ENCODE peak calls at places on chromosomes 4 and X, in five cellular contexts. R is HCT116, K is K562, A is GM12878, W is SK-N-SH. B is an unnamed sample.

GRCh38 chr4:85861064-85861767 is 386.3 kb downstream of the ARHGAP24 start:
- DNase-seq in A (no peak), R (no peak), K (no peak), W (no peak), B (no peak)

GRCh38 chr4:73729534-73730165 is 10.7 kb upstream of the CXCL8 start:
- DNase-seq in A (no peak), K (peak), R (peak), W (peak), B (peak)

GRCh38 chr4:16297003-16297402 is 70.7 kb upstream of the TAPT1 start:
- DNase-seq in K (no peak), A (no peak), W (no peak), R (no peak), B (no peak)

GRCh38 chr4:140704964-140705363 is 51.2 kb downstream of the TBC1D9 start:
- DNase-seq in W (no peak), K (no peak), R (no peak), A (no peak), B (no peak)

GRCh38 chrX:67619253-67619652 is 75.4 kb downstream of the AR start:
- DNase-seq in R (no peak), K (no peak), W (no peak), A (no peak), B (no peak)

GRCh38 chrX:23811135-23811781 is 28.3 kb downstream of the SAT1 start:
- DNase-seq in R (no peak), K (no peak), A (no peak), W (no peak), B (no peak)

GRCh38 chrX:131617182-131617581 is 73.3 kb downstream of the OR13H1 start:
- DNase-seq in R (no peak), A (no peak), K (no peak), W (no peak), B (no peak)

GRCh38 chr4:189597341-189597740 is 343.3 kb upstream of the FRG1 start:
- DNase-seq in W (no peak), R (no peak), A (no peak), K (no peak), B (no peak)

GRCh38 chrX:151505796-151506195 is 57.7 kb upstream of the PASD1 start:
- DNase-seq in R (peak), A (no peak), W (peak), K (peak), B (peak)

GRCh38 chr4:176270669-176271068 is 1.6 kb upstream of the ASB5 start:
- DNase-seq in K (no peak), R (peak), A (no peak), W (no peak), B (peak)

GRCh38 chr4:71772592-71772991 is 11.3 kb downstream of the GC start:
- DNase-seq in W (no peak), A (no peak), K (no peak), R (no peak), B (no peak)

GRCh38 chr4:156992943-156993342 is 21.3 kb upstream of the PDGFC start:
- DNase-seq in A (no peak), W (no peak), K (no peak), R (no peak), B (no peak)

GRCh38 chr4:151359576-151359975 is 34.2 kb upstream of the SH3D19 start:
- DNase-seq in R (no peak), A (no peak), W (peak), K (no peak), B (no peak)

GRCh38 chr4:123390846-123391456 is 5.6 kb upstream of the SPRY1 start:
- DNase-seq in K (peak), A (no peak), R (peak), W (peak), B (no peak)

GRCh38 chrX:35076061-35076460 is 133.5 kb downstream of the FAM47B start:
- DNase-seq in A (no peak), W (no peak), R (no peak), K (no peak), B (no peak)

GRCh38 chrX:48945517-48946348 is 11.7 kb downstream of the OTUD5 start:
- DNase-seq in K (peak), A (no peak), W (peak), R (peak), B (peak)

DNA sequence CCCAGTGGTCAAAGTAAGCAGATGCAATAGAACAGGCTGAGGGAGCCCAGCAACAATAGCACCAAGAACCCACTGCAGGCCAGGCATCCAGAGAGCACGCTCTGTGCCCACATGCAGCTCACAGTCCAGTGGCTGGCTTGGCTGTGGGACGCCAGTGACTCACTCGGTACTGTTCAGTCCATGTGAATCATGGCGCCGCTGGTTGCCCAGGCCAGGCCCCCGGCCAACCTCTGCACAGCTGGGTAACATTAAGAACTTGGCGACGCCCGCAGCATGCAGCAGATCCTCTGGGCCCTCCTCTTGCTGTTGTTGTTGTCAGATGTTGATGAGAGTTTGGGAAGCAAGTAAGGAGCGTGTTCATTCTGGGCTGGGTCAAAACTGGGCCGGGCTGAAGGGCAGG is 60.5 kb downstream of the MSX1 start:
- DNase-seq in A (no peak), R (no peak), W (no peak), K (no peak), B (no peak)
- TF ChIP-seq ZBTB33 in A (no peak), R (no peak), W (no peak), K (no peak), B (no peak)

GRCh38 chrX:2710496-2710895 is 19.4 kb downstream of the CD99 start:
- DNase-seq in K (no peak), W (no peak), R (no peak), A (no peak), B (no peak)
- TF ChIP-seq ZBTB33 in K (no peak), W (no peak), R (no peak), A (no peak), B (no peak)

DNA sequence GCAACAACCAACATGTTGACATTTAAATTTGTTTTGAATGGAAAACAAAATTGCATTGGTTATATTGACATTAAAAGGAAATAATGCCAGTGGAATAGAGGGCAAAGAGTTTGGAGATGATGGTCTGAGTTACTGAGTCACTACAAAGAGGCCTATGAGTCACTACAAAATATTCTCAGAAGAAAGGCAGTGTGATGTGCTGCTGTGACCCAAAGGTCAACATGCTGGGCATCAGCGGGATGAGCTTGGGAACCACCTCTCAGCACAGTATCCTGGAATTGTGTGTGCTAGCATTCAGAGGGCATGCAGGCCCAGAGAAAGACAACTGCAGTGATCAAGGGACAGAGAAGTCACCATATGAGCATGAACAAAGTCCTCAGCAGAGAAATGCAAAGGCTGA is 2.8 kb downstream of the CMC4 start:
- DNase-seq in R (no peak), K (no peak), A (no peak), W (no peak), B (peak)
- TF ChIP-seq ZBTB33 in R (no peak), K (no peak), A (no peak), W (no peak), B (no peak)

DNA sequence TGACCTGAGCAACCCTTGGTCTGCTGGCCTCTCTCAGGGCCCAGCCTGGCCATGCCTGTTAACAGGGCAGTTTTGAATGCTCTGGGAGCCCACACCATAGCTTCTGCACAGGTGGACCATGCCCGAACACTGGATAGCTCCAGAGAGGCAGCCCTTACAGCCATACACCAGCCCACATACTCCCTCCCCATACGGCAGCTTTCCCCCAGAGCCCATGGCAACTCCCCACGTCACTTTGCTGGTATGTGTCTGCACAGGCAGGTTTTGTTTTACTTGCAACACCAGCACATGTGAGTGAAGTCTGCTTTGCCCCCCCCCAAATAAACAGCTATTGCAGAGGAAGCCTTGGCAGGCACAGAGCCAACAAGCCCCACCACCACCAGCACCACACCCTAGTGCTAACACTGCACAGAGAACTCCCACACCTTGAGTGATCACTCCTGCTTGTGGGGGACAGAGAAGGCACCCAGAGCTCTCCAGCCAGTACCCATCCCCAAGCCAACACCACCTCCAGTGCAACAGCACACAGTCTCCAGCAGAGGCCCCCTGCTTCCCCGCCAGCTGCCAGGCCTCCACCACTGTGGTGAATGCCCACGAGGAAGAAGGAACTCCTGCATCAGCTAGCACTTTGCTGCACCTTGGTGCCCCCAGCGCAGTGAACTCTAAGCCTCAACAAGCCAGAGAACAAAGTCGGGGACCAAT is 87.3 kb downstream of the STPG2 start:
- DNase-seq in W (no peak), A (no peak), R (no peak), K (no peak), B (no peak)
- TF ChIP-seq ZBTB33 in W (no peak), A (no peak), R (no peak), K (no peak), B (no peak)

DNA sequence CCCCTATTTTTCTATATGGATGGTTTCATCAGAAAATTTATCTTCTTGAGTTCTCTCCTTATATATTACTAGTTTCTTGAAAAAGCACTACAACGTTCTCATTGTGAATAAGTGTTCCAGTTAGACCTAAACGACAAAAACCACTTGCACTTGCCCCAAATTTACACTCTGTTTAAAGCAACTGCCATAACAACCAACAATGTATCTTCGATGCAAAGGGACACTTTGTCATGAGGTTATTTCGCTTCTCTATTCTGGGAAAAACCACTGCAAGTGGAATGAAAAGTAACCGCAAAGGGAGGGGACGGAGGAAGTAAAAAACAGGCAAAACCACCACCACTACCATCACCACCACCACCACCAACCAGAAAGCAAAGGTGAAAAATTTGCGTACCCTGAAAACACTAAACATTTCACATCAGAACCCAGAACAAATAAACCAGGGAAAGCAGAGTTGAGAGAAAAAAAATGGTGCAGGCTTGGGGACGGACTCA is 1.2 kb upstream of the N4BP2 start:
- DNase-seq in A (peak), R (no peak), K (no peak), W (no peak), B (peak)
- TF ChIP-seq ZBTB33 in A (no peak), R (no peak), K (no peak), W (no peak), B (no peak)

DNA sequence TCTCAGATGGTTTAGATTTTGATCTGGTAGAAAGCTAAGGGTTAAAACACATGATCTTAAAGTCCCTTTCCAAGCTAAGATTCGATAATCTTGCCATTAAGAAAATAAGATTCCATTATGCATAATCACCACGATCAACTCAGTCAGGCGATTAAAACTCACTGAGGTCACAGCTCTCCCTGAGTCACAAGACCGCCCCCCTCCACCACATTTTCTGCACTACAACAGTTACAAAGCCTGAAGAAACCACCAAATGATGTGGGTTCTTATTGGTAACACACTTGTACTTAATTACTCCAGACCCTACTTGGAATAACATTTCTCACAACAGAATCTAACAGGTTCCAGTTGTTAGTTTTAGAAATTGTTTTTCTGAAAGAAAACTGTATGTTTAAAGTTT is 62.8 kb downstream of the SH3KBP1 start:
- DNase-seq in A (no peak), R (no peak), K (no peak), W (no peak), B (no peak)
- TF ChIP-seq ZBTB33 in A (no peak), R (no peak), K (no peak), W (no peak), B (no peak)

GRCh38 chrX:154051210-154051810 is 31.6 kb upstream of the IRAK1 start:
- DNase-seq in W (peak), R (peak), A (no peak), K (peak), B (peak)
- TF ChIP-seq ZBTB33 in W (no peak), R (no peak), A (no peak), K (no peak), B (no peak)

GRCh38 chr4:68250151-68250930 is 4.8 kb upstream of the TMPRSS11B start:
- DNase-seq in A (no peak), R (no peak), K (no peak), W (no peak), B (no peak)
- TF ChIP-seq ZBTB33 in A (no peak), R (no peak), K (no peak), W (no peak), B (no peak)

DNA sequence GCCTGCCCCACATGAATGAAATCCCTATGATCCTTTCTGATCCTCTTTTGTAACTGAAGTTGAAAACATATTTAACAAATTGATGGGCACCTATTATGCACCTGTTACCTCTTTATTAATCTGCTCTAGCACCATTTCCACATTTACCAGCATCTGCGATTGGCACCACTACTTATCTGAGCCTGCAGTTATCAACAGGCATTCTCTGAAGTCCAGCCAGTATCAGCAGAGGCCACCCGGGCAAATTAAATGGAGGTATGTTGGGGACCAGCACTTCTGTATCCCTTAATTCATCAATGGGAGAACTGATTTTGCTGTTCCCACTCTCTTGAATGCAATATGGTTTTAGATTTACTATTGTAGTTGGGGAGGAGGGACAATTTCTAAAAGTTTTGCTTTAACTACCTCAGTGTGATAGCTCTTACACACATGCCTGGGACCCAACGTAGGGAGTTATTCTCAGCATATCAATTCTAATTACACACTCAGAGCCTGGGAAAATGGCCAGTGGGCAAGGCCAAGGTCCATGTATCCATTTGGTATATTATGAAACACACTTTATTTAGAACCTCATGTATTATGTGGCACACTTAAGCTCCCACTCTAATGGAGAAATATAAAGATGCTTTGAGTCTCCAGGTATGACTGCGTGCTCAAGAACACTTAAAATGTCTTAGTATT is 1927.1 kb upstream of the PCDH7 start:
- DNase-seq in K (no peak), R (no peak), W (no peak), A (no peak), B (no peak)
- TF ChIP-seq ZBTB33 in K (no peak), R (no peak), W (no peak), A (no peak), B (no peak)

GRCh38 chr4:38344929-38345328 is 319.1 kb upstream of the KLF3 start:
- DNase-seq in K (no peak), R (no peak), A (no peak), W (no peak), B (no peak)
- TF ChIP-seq ZBTB33 in K (no peak), R (no peak), A (no peak), W (no peak), B (no peak)

B was measured in HepG2.